ENCODE peak calls at places on chromosome 6, in four cellular contexts. J is mesenchymal stem cell, L is trophoblast cell, X is H1. B is an unnamed sample.

GRCh38 chr6:30926644-30927043 is 5.3 kb downstream of the SFTA2 start:
- DNase-seq in J (no peak), X (no peak), L (no peak), B (no peak)

GRCh38 chr6:159726196-159726917 is 949 bp upstream of the WTAP start:
- DNase-seq in L (no peak), X (no peak), J (no peak), B (no peak)

GRCh38 chr6:170202416-170203135 is 88.3 kb downstream of the DLL1 start:
- DNase-seq in L (no peak), J (no peak), X (no peak), B (no peak)

GRCh38 chr6:18209539-18210197 is 54.4 kb downstream of the KDM1B start:
- DNase-seq in X (no peak), J (peak; percentile 12), L (no peak), B (no peak)

GRCh38 chr6:111291860-111292259 is 191.2 kb downstream of the REV3L start:
- DNase-seq in L (no peak), X (no peak), J (no peak), B (no peak)

GRCh38 chr6:29789176-29789575 is 38.4 kb upstream of the HLA-G start:
- DNase-seq in J (no peak), X (no peak), L (peak; percentile 84), B (no peak)

GRCh38 chr6:41442800-41443501 is 103.2 kb upstream of the FOXP4 start:
- DNase-seq in J (peak; percentile 52), X (peak; percentile 71), L (no peak), B (no peak)

GRCh38 chr6:55782275-55782674 is 93.1 kb downstream of the BMP5 start:
- DNase-seq in X (no peak), L (no peak), J (no peak), B (peak; percentile 4)

GRCh38 chr6:138410972-138411667 is 7.1 kb downstream of the HEBP2 start:
- DNase-seq in X (no peak), J (peak; percentile 76), L (peak; percentile 80), B (no peak)

GRCh38 chr6:99348823-99349619 is 453 bp downstream of the FAXC start:
- DNase-seq in L (peak; percentile 76), J (peak; percentile 7), X (no peak), B (peak; percentile 47)

GRCh38 chr6:145020543-145020942 is 714.8 kb downstream of the EPM2A start:
- DNase-seq in X (no peak), L (no peak), J (no peak), B (no peak)

GRCh38 chr6:159464827-159465226 is 228.2 kb downstream of the SOD2 start:
- DNase-seq in J (no peak), L (no peak), X (no peak), B (no peak)

GRCh38 chr6:56767892-56768531 is 125.3 kb upstream of the DST start:
- DNase-seq in L (no peak), J (no peak), X (no peak), B (no peak)

GRCh38 chr6:106324726-106325335 is 729 bp downstream of the ATG5 start:
- DNase-seq in J (peak; percentile 43), X (no peak), L (peak; percentile 11), B (no peak)

GRCh38 chr6:1524040-1524480 is 85.7 kb upstream of the FOXC1 start:
- DNase-seq in J (no peak), L (peak; percentile 73), X (peak; percentile 61), B (peak; percentile 43)

GRCh38 chr6:159044899-159045727 is at the start of gene TAGAP:
- DNase-seq in X (no peak), J (no peak), L (peak; percentile 49), B (no peak)

GRCh38 chr6:143734641-143735063 is 56.9 kb downstream of the PHACTR2 start:
- DNase-seq in L (no peak), X (no peak), J (no peak), B (no peak)

GRCh38 chr6:24919404-24919892 is 16.3 kb downstream of the RIPOR2 start:
- DNase-seq in L (no peak), J (no peak), X (no peak), B (no peak)

GRCh38 chr6:116410945-116411623 is 40.3 kb downstream of the DSE start:
- DNase-seq in X (no peak), L (no peak), J (peak; percentile 48), B (no peak)

GRCh38 chr6:113860165-113860955 is 3.2 kb downstream of the MARCKS start:
- DNase-seq in X (no peak), J (no peak), L (peak; percentile 21), B (no peak)

GRCh38 chr6:120405947-120406346 is 928.3 kb downstream of the TBC1D32 start:
- DNase-seq in L (peak; percentile 2), X (peak; percentile 15), J (no peak), B (no peak)

GRCh38 chr6:18139935-18140621 is 14.8 kb downstream of the TPMT start:
- DNase-seq in X (no peak), J (no peak), L (peak; percentile 66), B (no peak)

GRCh38 chr6:16498237-16498636 is 259.9 kb downstream of the GMPR start:
- DNase-seq in X (no peak), J (no peak), L (peak; percentile 37), B (no peak)

GRCh38 chr6:105932440-105932839 is 153.7 kb upstream of the PRDM1 start:
- DNase-seq in J (no peak), X (no peak), L (no peak), B (no peak)

GRCh38 chr6:82711992-82712788 is 348.6 kb downstream of the TPBG start:
- DNase-seq in X (no peak), L (no peak), J (peak; percentile 1), B (no peak)

GRCh38 chr6:12014027-12014872 is 2.1 kb downstream of the HIVEP1 start:
- DNase-seq in X (no peak), L (peak; percentile 75), J (peak; percentile 81), B (no peak)

GRCh38 chr6:34517461-34517868 is 38.7 kb downstream of the SPDEF start:
- DNase-seq in X (no peak), L (no peak), J (no peak), B (no peak)

GRCh38 chr6:22026160-22026678 is 270.6 kb downstream of the PRL start:
- DNase-seq in X (no peak), J (no peak), L (no peak), B (no peak)

GRCh38 chr6:107272246-107272645 is 156.9 kb upstream of the BEND3 start:
- DNase-seq in J (no peak), L (peak; percentile 85), X (no peak), B (no peak)

GRCh38 chr6:150503041-150503440 is 96.6 kb upstream of the PLEKHG1 start:
- DNase-seq in J (no peak), X (no peak), L (no peak), B (no peak)

GRCh38 chr6:11324453-11325023 is 92.1 kb upstream of the NEDD9 start:
- DNase-seq in L (no peak), J (peak; percentile 33), X (no peak), B (no peak)

GRCh38 chr6:158552055-158552795 is 7.7 kb upstream of the TMEM181 start:
- DNase-seq in J (no peak), X (no peak), L (no peak), B (no peak)

DNA sequence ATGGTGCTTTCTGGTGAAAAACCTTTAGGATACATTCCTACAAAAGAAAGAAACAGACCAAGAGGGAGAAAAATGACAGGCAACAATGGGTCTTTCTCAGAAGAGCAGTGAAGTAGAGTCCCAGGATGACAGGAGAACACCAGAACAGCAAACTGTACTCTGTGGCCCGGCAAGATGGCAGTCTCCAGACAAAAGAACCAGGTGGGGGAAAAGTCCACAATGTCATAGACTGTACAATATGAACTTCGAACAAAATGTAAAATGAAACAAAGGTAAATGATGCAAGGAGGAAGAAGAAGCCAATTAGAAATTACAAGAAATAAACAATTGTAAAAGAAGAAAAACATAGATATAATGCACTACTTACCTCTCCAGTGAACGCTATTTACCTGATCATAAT is 23.2 kb upstream of the HSF2 start:
- DNase-seq in J (no peak), X (no peak), L (no peak), B (no peak)
- H3K4me3 ChIP-seq in J (no peak overlapping the region), X (no peak overlapping the region), L (no peak overlapping the region), B (no peak overlapping the region)

DNA sequence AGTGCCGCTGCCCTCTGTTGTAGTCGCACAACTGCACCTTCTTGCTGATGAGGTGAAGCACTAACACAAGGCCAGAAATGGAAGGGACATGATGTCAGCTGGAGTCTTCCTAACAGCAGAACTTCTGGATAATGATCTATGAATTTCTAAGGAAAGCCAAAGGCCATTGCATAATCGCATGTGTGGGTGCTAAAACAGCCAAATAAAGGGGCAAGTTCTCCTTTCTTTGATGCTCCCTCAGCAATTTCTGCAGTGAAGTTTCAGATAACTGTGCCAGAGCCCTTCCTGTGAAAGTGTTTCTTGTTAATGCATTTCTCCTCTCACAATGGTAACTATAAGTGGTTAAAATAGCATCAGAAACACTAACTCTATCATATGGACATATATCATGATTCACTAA is 8.0 kb upstream of the F13A1 start:
- DNase-seq in X (no peak), L (no peak), J (no peak), B (no peak)
- H2BK12ac ChIP-seq in X (no peak overlapping the region), L (no peak overlapping the region), J (no peak overlapping the region), B (no peak overlapping the region)

DNA sequence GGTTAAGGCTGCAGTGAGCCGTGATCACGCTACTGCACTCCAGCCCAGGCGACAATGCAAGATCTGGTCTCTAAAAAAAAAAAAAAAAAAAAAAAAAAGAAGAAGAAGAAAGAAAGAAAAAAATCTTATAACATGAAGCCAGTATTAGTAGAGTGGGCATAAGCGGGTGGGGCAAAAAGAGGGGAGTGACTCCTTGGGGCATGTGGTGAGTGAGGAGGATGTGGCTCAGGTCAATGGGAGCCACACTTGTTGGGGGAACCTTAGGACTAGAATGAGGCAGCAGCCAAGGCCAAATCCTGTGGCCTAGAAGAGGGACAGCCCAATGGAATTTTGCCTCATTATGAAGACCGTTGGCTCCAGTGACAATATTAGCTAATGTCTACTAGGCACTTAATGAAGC is 23.8 kb upstream of the ARMC12 start:
- DNase-seq in J (no peak), L (no peak), X (no peak), B (no peak)
- H3K4me3 ChIP-seq in J (no peak overlapping the region), L (no peak overlapping the region), X (no peak overlapping the region), B (no peak overlapping the region)

GRCh38 chr6:63456734-63457133 is 115.5 kb upstream of the LOC128125822 start:
- DNase-seq in J (no peak), L (peak; percentile 87), X (no peak), B (no peak)
- H2BK12ac ChIP-seq in J (no peak overlapping the region), L (no peak overlapping the region), X (no peak overlapping the region), B (no peak overlapping the region)

GRCh38 chr6:130982060-130982459 is 81.0 kb downstream of the EPB41L2 start:
- DNase-seq in J (no peak), L (no peak), X (no peak), B (no peak)

GRCh38 chr6:130981409-130981808 is 81.6 kb downstream of the EPB41L2 start:
- DNase-seq in L (no peak), J (peak; percentile 73), X (no peak), B (no peak)

GRCh38 chr6:130980310-130981032 is 82.6 kb downstream of the EPB41L2 start:
- DNase-seq in X (no peak), L (no peak), J (no peak), B (no peak)

GRCh38 chr6:130985115-130985514 is 77.9 kb downstream of the EPB41L2 start:
- DNase-seq in X (no peak), J (no peak), L (no peak), B (no peak)

GRCh38 chr6:130982941-130983456 is 80.0 kb downstream of the EPB41L2 start:
- DNase-seq in L (no peak), X (no peak), J (no peak), B (no peak)
- H3K4me3 ChIP-seq in L (no peak overlapping the region), X (no peak overlapping the region), J (no peak overlapping the region), B (no peak overlapping the region)

B was measured in neuronal stem cell.